ENCODE peak calls at places on chromosome 4, in eight cellular contexts. One of them, this sample, is unnamed.

GRCh38 chr4:80471701-80472100 is 136.2 kb downstream of the CFAP299 start:
- DNase-seq in nephron progenitor cell: peak
- DNase-seq in MCF 10A: peak
- DNase-seq in aorta: no peak
- DNase-seq in amniotic stem cell: no peak
- DNase-seq in sigmoid colon: peak
- DNase-seq in heart right ventricle: no peak
- DNase-seq in H7: peak
- DNase-seq in this sample: no peak

GRCh38 chr4:39637572-39638357 is 900 bp downstream of the SMIM14 start:
- DNase-seq in sigmoid colon: peak
- DNase-seq in aorta: peak
- DNase-seq in amniotic stem cell: peak
- DNase-seq in heart right ventricle: peak
- DNase-seq in H7: peak
- DNase-seq in nephron progenitor cell: peak
- DNase-seq in MCF 10A: peak
- DNase-seq in this sample: peak

GRCh38 chr4:98150092-98150761 is 7.0 kb upstream of the STPG2 start:
- DNase-seq in heart right ventricle: no peak
- DNase-seq in MCF 10A: peak
- DNase-seq in amniotic stem cell: peak
- DNase-seq in nephron progenitor cell: no peak
- DNase-seq in aorta: no peak
- DNase-seq in H7: no peak
- DNase-seq in sigmoid colon: no peak
- DNase-seq in this sample: no peak

GRCh38 chr4:56821394-56822263 is at the start of gene SPINK2:
- DNase-seq in amniotic stem cell: no peak
- DNase-seq in heart right ventricle: peak
- DNase-seq in MCF 10A: no peak
- DNase-seq in aorta: no peak
- DNase-seq in H7: peak
- DNase-seq in sigmoid colon: no peak
- DNase-seq in nephron progenitor cell: peak
- DNase-seq in this sample: peak

GRCh38 chr4:155738548-155738947 is 20.3 kb upstream of the GUCY1B1 start:
- DNase-seq in sigmoid colon: no peak
- DNase-seq in amniotic stem cell: no peak
- DNase-seq in heart right ventricle: no peak
- DNase-seq in MCF 10A: peak
- DNase-seq in aorta: no peak
- DNase-seq in nephron progenitor cell: no peak
- DNase-seq in H7: no peak
- DNase-seq in this sample: no peak

GRCh38 chr4:162645381-162645780 is 481.6 kb upstream of the FSTL5 start:
- DNase-seq in amniotic stem cell: no peak
- DNase-seq in sigmoid colon: no peak
- DNase-seq in aorta: no peak
- DNase-seq in MCF 10A: peak
- DNase-seq in nephron progenitor cell: no peak
- DNase-seq in H7: peak
- DNase-seq in heart right ventricle: no peak
- DNase-seq in this sample: no peak

GRCh38 chr4:1309261-1310010 is 19.7 kb downstream of the MAEA start:
- DNase-seq in amniotic stem cell: peak
- DNase-seq in aorta: peak
- DNase-seq in H7: peak
- DNase-seq in MCF 10A: peak
- DNase-seq in sigmoid colon: peak
- DNase-seq in heart right ventricle: peak
- DNase-seq in nephron progenitor cell: peak
- DNase-seq in this sample: peak

GRCh38 chr4:172308078-172308477 is 494.9 kb downstream of the GALNTL6 start:
- DNase-seq in amniotic stem cell: no peak
- DNase-seq in H7: no peak
- DNase-seq in heart right ventricle: no peak
- DNase-seq in sigmoid colon: no peak
- DNase-seq in nephron progenitor cell: no peak
- DNase-seq in MCF 10A: no peak
- DNase-seq in aorta: no peak
- DNase-seq in this sample: no peak

GRCh38 chr4:3276961-3277360 is 15.9 kb upstream of the RGS12 start:
- DNase-seq in MCF 10A: no peak
- DNase-seq in heart right ventricle: no peak
- DNase-seq in amniotic stem cell: no peak
- DNase-seq in sigmoid colon: no peak
- DNase-seq in aorta: no peak
- DNase-seq in H7: peak
- DNase-seq in nephron progenitor cell: no peak
- DNase-seq in this sample: no peak

GRCh38 chr4:38958453-38958852 is 73.8 kb downstream of the TMEM156 start:
- DNase-seq in sigmoid colon: no peak
- DNase-seq in aorta: no peak
- DNase-seq in MCF 10A: no peak
- DNase-seq in H7: no peak
- DNase-seq in nephron progenitor cell: no peak
- DNase-seq in amniotic stem cell: no peak
- DNase-seq in heart right ventricle: no peak
- DNase-seq in this sample: no peak

This sample was measured in A673.